ENCODE peak calls at places on chromosomes 13 and 19, in four cellular contexts. One of them, this sample, is unnamed.

GRCh38 chr19:44738603-44739585 is 9.6 kb upstream of the BCL3 start:
- DNase-seq in IMR-90: no peak
- DNase-seq in A549: peak
- DNase-seq in stomach: peak
- DNase-seq in this sample: no peak

GRCh38 chr13:112738606-112739005 is 48.8 kb downstream of the ATP11A start:
- DNase-seq in IMR-90: no peak
- DNase-seq in A549: no peak
- DNase-seq in stomach: no peak
- DNase-seq in this sample: no peak

GRCh38 chr13:26468203-26468602 is 89.3 kb upstream of the WASF3 start:
- DNase-seq in IMR-90: no peak
- DNase-seq in A549: no peak
- DNase-seq in stomach: no peak
- DNase-seq in this sample: peak

GRCh38 chr19:6753178-6754031 is 13.8 kb downstream of the SH2D3A start:
- DNase-seq in IMR-90: peak
- DNase-seq in A549: peak
- DNase-seq in stomach: peak
- DNase-seq in this sample: peak

GRCh38 chr13:21884965-21885567 is 214.2 kb downstream of the FGF9 start:
- DNase-seq in IMR-90: no peak
- DNase-seq in A549: no peak
- DNase-seq in stomach: no peak
- DNase-seq in this sample: no peak

GRCh38 chr19:5844456-5845433 is 5.2 kb upstream of the FUT6 start:
- DNase-seq in IMR-90: no peak
- DNase-seq in A549: no peak
- DNase-seq in stomach: no peak
- DNase-seq in this sample: no peak

GRCh38 chr13:105334211-105334610 is 1201.3 kb downstream of the EFNB2 start:
- DNase-seq in IMR-90: peak
- DNase-seq in A549: no peak
- DNase-seq in stomach: no peak
- DNase-seq in this sample: no peak

GRCh38 chr13:40784540-40784939 is 4.9 kb upstream of the SLC25A15 start:
- DNase-seq in IMR-90: no peak
- DNase-seq in A549: no peak
- DNase-seq in stomach: no peak
- DNase-seq in this sample: no peak

GRCh38 chr19:4579389-4579788 is 19.9 kb upstream of the SEMA6B start:
- DNase-seq in IMR-90: no peak
- DNase-seq in A549: no peak
- DNase-seq in stomach: no peak
- DNase-seq in this sample: no peak

GRCh38 chr13:35388456-35388855 is 88.0 kb downstream of the MAB21L1 start:
- DNase-seq in IMR-90: no peak
- DNase-seq in A549: no peak
- DNase-seq in stomach: no peak
- DNase-seq in this sample: no peak

GRCh38 chr13:78977311-78977710 is 318.4 kb upstream of the OBI1 start:
- DNase-seq in IMR-90: no peak
- DNase-seq in A549: no peak
- DNase-seq in stomach: no peak
- DNase-seq in this sample: no peak

GRCh38 chr19:28010656-28011055 is 1202.3 kb downstream of the UQCRFS1 start:
- DNase-seq in IMR-90: no peak
- DNase-seq in A549: no peak
- DNase-seq in stomach: peak
- DNase-seq in this sample: no peak

GRCh38 chr19:7928741-7929701 is 3.1 kb upstream of the CTXN1 start:
- DNase-seq in IMR-90: peak
- DNase-seq in A549: peak
- DNase-seq in stomach: no peak
- DNase-seq in this sample: no peak

GRCh38 chr13:37049810-37050209 is 9.7 kb downstream of the SUPT20H start:
- DNase-seq in IMR-90: no peak
- DNase-seq in A549: no peak
- DNase-seq in stomach: no peak
- DNase-seq in this sample: no peak
- TF ChIP-seq CTCF in IMR-90: no peak
- TF ChIP-seq CTCF in A549: no peak
- TF ChIP-seq CTCF in stomach: no peak
- TF ChIP-seq CTCF in this sample: no peak

GRCh38 chr19:49428547-49429451 is 3.6 kb downstream of the GFY start:
- DNase-seq in IMR-90: no peak
- DNase-seq in A549: no peak
- DNase-seq in stomach: no peak
- DNase-seq in this sample: no peak
- H3K4me3 ChIP-seq in IMR-90: no peak
- H3K4me3 ChIP-seq in A549: peak
- H3K4me3 ChIP-seq in stomach: peak
- H3K4me3 ChIP-seq in this sample: no peak

GRCh38 chr13:46100191-46100877 is 4.5 kb downstream of the CPB2 start:
- DNase-seq in IMR-90: no peak
- DNase-seq in A549: no peak
- DNase-seq in stomach: no peak
- DNase-seq in this sample: no peak

GRCh38 chr13:46101488-46102289 is 3.1 kb downstream of the CPB2 start:
- DNase-seq in IMR-90: no peak
- DNase-seq in A549: no peak
- DNase-seq in stomach: no peak
- DNase-seq in this sample: no peak

GRCh38 chr13:46101002-46101401 is 3.8 kb downstream of the CPB2 start:
- DNase-seq in IMR-90: no peak
- DNase-seq in A549: no peak
- DNase-seq in stomach: no peak
- DNase-seq in this sample: no peak

GRCh38 chr13:46104868-46105267 is at the start of gene CPB2:
- DNase-seq in IMR-90: no peak
- DNase-seq in A549: no peak
- DNase-seq in stomach: no peak
- DNase-seq in this sample: no peak

DNA sequence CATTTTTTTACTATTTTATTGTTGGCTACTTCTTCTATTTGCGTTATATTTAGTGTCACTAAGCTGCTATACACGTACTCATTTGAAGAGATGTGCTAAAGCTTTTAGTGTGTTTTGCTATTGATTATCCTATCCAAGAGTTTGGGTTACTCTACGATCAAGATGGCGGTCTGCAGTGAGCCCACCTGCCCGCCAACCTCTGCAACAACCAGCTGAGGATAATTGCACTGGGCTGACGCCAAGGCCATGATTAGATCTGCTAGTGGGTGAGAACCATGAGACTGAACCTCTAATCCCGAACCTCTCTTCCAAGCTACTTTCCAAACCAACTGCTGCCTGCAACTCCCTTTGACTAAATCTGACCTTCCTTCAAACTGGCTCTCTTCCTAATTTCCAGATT is 1.8 kb downstream of the CPB2 start:
- DNase-seq in IMR-90: no peak
- DNase-seq in A549: no peak
- DNase-seq in stomach: no peak
- DNase-seq in this sample: no peak
- TF ChIP-seq POLR2A in IMR-90: no peak
- TF ChIP-seq POLR2A in A549: no peak
- TF ChIP-seq POLR2A in stomach: no peak
- TF ChIP-seq POLR2A in this sample: no peak

GRCh38 chr19:14318873-14319272 is 62.4 kb upstream of the ADGRE5 start:
- DNase-seq in IMR-90: no peak
- DNase-seq in A549: no peak
- DNase-seq in stomach: no peak
- DNase-seq in this sample: no peak
- TF ChIP-seq CTCF in IMR-90: no peak
- TF ChIP-seq CTCF in A549: no peak
- TF ChIP-seq CTCF in stomach: no peak
- TF ChIP-seq CTCF in this sample: no peak

DNA sequence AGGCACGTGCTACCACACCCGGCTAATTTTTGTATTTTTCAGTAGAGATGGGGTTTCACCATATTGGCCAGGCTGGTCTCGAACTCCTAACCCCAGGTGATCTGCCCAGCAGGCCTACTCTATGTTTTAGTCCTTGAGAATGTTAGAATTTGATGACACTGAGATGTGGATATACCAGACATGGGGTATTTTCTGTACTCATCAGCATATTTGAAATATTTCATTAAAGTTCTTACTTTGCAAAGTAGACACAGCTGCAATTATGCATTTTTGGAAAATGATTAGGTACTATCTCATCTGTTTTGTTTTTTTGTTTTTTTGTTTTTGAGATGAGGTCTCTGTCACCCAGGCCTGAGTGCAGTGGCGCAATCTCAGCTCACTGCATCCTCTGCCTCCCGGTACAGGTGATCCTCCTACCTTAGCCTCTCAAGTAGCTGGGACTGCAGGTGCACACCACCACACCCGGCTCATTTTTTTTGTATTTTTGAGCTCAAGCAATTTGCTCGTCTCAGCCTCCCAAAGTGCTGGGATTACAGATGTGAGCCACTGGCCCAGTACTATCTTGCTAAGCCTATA is 12.7 kb downstream of the SPINT2 start:
- DNase-seq in IMR-90: no peak
- DNase-seq in A549: no peak
- DNase-seq in stomach: no peak
- DNase-seq in this sample: no peak
- H3K4me3 ChIP-seq in IMR-90: no peak
- H3K4me3 ChIP-seq in A549: no peak
- H3K4me3 ChIP-seq in stomach: no peak
- H3K4me3 ChIP-seq in this sample: no peak

GRCh38 chr13:32033744-32034143 is 2.2 kb downstream of the FRY start:
- DNase-seq in IMR-90: peak
- DNase-seq in A549: no peak
- DNase-seq in stomach: no peak
- DNase-seq in this sample: no peak

GRCh38 chr13:32031815-32032345 is 306 bp downstream of the FRY start:
- DNase-seq in IMR-90: no peak
- DNase-seq in A549: no peak
- DNase-seq in stomach: no peak
- DNase-seq in this sample: no peak

GRCh38 chr13:32029684-32030083 is 1.9 kb upstream of the FRY start:
- DNase-seq in IMR-90: no peak
- DNase-seq in A549: no peak
- DNase-seq in stomach: no peak
- DNase-seq in this sample: no peak

GRCh38 chr13:32032780-32033179 is 1.2 kb downstream of the FRY start:
- DNase-seq in IMR-90: no peak
- DNase-seq in A549: no peak
- DNase-seq in stomach: no peak
- DNase-seq in this sample: no peak

DNA sequence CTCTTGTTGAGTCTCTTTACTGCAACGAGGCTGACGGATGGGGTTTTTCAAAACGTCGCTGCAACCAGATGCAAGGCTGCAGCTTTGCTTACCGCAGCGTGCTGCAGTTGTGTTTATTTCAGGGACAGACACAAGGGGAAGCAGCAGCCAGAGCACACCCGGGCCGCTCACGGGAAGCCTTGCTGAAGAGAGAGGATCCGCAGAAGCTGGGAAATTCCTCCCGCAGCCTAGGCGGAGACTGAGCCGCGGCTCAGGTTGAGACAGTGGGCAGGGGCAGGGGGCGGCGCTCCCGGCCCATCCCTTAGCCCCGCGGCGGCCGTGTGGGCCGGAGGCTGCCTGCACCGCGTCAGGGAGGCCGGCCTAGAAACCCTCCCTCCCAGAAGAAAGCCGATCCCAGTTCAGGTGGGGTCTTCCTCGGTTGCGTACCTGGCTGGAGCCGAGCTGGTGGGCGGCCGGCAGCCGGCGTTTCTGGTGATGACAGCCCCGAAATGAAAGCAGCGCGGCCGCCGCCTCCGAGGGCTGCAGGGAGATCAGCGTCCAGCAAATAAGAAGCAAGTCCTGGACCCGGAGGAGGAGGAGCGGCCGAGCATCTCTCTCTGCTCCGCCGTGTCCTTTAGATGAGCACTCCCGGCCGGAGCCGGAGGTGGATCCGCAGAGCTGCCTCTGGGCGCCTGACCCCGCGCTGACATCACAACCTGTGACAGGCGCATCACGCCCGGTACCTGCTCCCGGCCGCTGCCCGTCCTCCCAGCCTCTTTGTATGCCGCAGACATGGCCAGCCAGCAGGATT is at the start of gene FRY:
- DNase-seq in IMR-90: peak
- DNase-seq in A549: peak
- DNase-seq in stomach: peak
- DNase-seq in this sample: peak
- TF ChIP-seq POLR2A in IMR-90: no peak
- TF ChIP-seq POLR2A in A549: no peak
- TF ChIP-seq POLR2A in stomach: no peak
- TF ChIP-seq POLR2A in this sample: no peak

GRCh38 chr13:62626771-62627170 is 1211.1 kb upstream of the PCDH20 start:
- DNase-seq in IMR-90: no peak
- DNase-seq in A549: no peak
- DNase-seq in stomach: no peak
- DNase-seq in this sample: no peak
- TF ChIP-seq CTCF in IMR-90: peak
- TF ChIP-seq CTCF in A549: peak
- TF ChIP-seq CTCF in stomach: no peak
- TF ChIP-seq CTCF in this sample: no peak

GRCh38 chr19:45814851-45815481 is at the start of gene RSPH6A:
- DNase-seq in IMR-90: no peak
- DNase-seq in A549: no peak
- DNase-seq in stomach: no peak
- DNase-seq in this sample: no peak
- H3K4me3 ChIP-seq in IMR-90: no peak
- H3K4me3 ChIP-seq in A549: no peak
- H3K4me3 ChIP-seq in stomach: peak
- H3K4me3 ChIP-seq in this sample: no peak

DNA sequence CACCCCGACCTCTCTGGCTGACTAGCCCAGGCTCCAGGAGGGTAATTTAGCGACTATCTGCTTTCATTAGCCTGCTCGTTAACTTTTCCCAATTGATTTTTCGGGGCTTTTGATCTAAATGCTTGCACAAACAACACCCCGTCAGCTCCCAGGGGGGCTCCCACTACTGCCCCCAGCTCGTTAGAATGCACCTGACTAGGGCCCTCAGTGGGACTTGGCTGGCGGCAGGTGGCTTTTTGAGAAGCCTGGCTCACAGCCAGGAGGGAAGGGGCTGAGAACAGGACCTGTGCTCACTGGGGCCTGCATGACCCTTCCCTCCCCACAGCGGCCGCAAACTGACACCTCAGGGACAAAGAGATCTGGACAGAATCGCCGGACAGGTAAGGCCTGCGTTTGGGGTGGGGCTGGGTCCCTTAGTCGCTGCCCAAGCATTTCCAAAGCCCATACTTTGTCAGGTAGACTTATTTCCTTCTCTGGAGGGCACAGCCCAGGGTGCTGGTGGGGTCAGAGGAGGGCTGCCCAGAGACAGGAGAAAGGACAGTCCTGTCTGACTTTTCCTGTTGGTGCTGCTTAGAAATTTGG is 7.6 kb upstream of the CD79A start:
- DNase-seq in IMR-90: no peak
- DNase-seq in A549: no peak
- DNase-seq in stomach: no peak
- DNase-seq in this sample: no peak
- TF ChIP-seq POLR2A in IMR-90: no peak
- TF ChIP-seq POLR2A in A549: no peak
- TF ChIP-seq POLR2A in stomach: no peak
- TF ChIP-seq POLR2A in this sample: no peak

GRCh38 chr13:50081106-50081898 is 66.1 kb downstream of the KCNRG start:
- DNase-seq in IMR-90: no peak
- DNase-seq in A549: no peak
- DNase-seq in stomach: peak
- DNase-seq in this sample: peak
- TF ChIP-seq CTCF in IMR-90: no peak
- TF ChIP-seq CTCF in A549: no peak
- TF ChIP-seq CTCF in stomach: no peak
- TF ChIP-seq CTCF in this sample: no peak

This sample was measured in lower leg skin.